ENCODE peak calls at places on chromosomes 16 and 17, in eight cellular contexts. I is dorsolateral prefrontal cortex, S is psoas muscle, F is left ventricle myocardium inferior, X is neural progenitor cell, Z is esophagus squamous epithelium, V is tibial nerve, H is heart right ventricle. D is an unnamed sample.

GRCh38 chr17:74903034-74903433 is 9.6 kb upstream of the FADS6 start:
- DNase-seq in F (no peak), V (no peak), S (no peak), X (no peak), H (no peak), I (no peak), Z (no peak), D (no peak)

GRCh38 chr16:10428433-10429168 is 42.7 kb downstream of the ATF7IP2 start:
- DNase-seq in S (no peak), F (no peak), X (no peak), Z (no peak), V (no peak), H (no peak), I (no peak), D (no peak)

GRCh38 chr17:42559076-42559475 is 2.9 kb upstream of the COASY start:
- DNase-seq in S (no peak), F (no peak), H (no peak), Z (no peak), X (no peak), I (no peak), V (no peak), D (no peak)

GRCh38 chr17:82244413-82245140 is 15.7 kb downstream of the SLC16A3 start:
- DNase-seq in S (peak), V (no peak), F (no peak), I (peak), H (no peak), X (no peak), Z (no peak), D (no peak)

GRCh38 chr16:87854053-87854906 is 15.0 kb downstream of the SLC7A5 start:
- DNase-seq in V (no peak), X (no peak), Z (no peak), I (no peak), H (no peak), F (no peak), S (no peak), D (no peak)

GRCh38 chr17:9218068-9218635 is 196.8 kb downstream of the NTN1 start:
- DNase-seq in X (no peak), F (no peak), S (no peak), H (no peak), I (no peak), Z (no peak), V (no peak), D (no peak)

GRCh38 chr16:53773881-53774280 is 69.9 kb downstream of the FTO start:
- DNase-seq in X (no peak), I (no peak), F (no peak), H (no peak), V (no peak), Z (no peak), S (no peak), D (no peak)

GRCh38 chr16:25988089-25988488 is 296.3 kb downstream of the HS3ST4 start:
- DNase-seq in V (no peak), F (no peak), X (no peak), S (no peak), I (no peak), Z (no peak), H (no peak), D (no peak)

GRCh38 chr16:53257001-53257400 is 177.3 kb upstream of the RBL2 start:
- DNase-seq in F (no peak), X (no peak), V (no peak), Z (no peak), S (no peak), I (no peak), H (no peak), D (no peak)

GRCh38 chr16:53031323-53031942 is 21.3 kb downstream of the CHD9NB start:
- DNase-seq in I (no peak), Z (no peak), V (no peak), S (no peak), X (no peak), H (no peak), F (no peak), D (no peak)

GRCh38 chr16:2498531-2499253 is 15.1 kb upstream of the ATP6V0C start:
- DNase-seq in V (no peak), I (peak), X (no peak), H (peak), Z (no peak), S (no peak), F (peak), D (no peak)

GRCh38 chr17:75827291-75828050 is 16.7 kb downstream of the UNC13D start:
- DNase-seq in F (peak), I (peak), S (peak), X (peak), Z (no peak), V (peak), H (peak), D (no peak)

GRCh38 chr16:2468142-2468724 is 2.9 kb upstream of the NTN3 start:
- DNase-seq in H (no peak), X (peak), V (no peak), I (no peak), S (no peak), F (no peak), Z (no peak), D (no peak)

GRCh38 chr16:84302111-84302954 is 7.7 kb downstream of the WFDC1 start:
- DNase-seq in X (no peak), F (no peak), V (no peak), Z (no peak), I (no peak), S (no peak), H (no peak), D (no peak)

DNA sequence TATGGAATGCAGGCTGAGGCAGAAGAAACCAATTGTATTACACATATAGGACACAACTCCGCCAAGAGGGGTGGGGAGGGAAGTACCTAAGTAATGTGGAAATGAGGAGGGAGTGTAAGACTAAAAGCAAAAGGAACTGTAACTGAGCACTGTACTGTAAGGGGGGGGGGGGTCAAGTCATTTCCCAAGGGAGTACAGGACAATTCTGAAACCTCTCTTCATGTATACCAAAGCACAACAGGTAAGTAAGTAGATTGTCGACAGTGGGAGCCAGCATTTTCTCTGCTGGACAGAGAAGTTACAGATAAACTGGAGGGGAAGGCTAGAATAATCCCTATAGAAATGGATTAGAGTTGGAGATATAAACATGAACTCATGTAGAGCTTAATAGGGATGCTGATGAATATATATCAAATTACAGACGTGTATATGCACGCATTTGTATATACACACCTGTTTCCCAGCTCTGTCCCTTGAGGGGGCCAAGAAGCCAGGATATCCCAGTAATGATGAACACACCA is 6.4 kb downstream of the USP22 start:
- DNase-seq in S (no peak), V (no peak), Z (no peak), H (no peak), X (no peak), I (no peak), F (no peak), D (no peak)
- H3K27ac ChIP-seq in S (peak), V (peak), Z (no peak), H (no peak), X (no peak), I (no peak), F (peak), D (no peak)

GRCh38 chr16:14489460-14489859 is 140.6 kb downstream of the PARN start:
- DNase-seq in F (no peak), S (no peak), X (peak), H (no peak), I (no peak), V (no peak), Z (no peak), D (no peak)

GRCh38 chr16:14485811-14486519 is 144.1 kb downstream of the PARN start:
- DNase-seq in F (no peak), X (no peak), Z (no peak), V (no peak), S (no peak), H (no peak), I (no peak), D (no peak)

GRCh38 chr16:14485131-14485551 is 144.9 kb downstream of the PARN start:
- DNase-seq in F (no peak), Z (no peak), V (no peak), I (no peak), S (no peak), H (no peak), X (no peak), D (no peak)

GRCh38 chr16:14487579-14487978 is 142.5 kb downstream of the PARN start:
- DNase-seq in F (no peak), S (no peak), X (no peak), Z (no peak), I (no peak), H (no peak), V (no peak), D (no peak)

DNA sequence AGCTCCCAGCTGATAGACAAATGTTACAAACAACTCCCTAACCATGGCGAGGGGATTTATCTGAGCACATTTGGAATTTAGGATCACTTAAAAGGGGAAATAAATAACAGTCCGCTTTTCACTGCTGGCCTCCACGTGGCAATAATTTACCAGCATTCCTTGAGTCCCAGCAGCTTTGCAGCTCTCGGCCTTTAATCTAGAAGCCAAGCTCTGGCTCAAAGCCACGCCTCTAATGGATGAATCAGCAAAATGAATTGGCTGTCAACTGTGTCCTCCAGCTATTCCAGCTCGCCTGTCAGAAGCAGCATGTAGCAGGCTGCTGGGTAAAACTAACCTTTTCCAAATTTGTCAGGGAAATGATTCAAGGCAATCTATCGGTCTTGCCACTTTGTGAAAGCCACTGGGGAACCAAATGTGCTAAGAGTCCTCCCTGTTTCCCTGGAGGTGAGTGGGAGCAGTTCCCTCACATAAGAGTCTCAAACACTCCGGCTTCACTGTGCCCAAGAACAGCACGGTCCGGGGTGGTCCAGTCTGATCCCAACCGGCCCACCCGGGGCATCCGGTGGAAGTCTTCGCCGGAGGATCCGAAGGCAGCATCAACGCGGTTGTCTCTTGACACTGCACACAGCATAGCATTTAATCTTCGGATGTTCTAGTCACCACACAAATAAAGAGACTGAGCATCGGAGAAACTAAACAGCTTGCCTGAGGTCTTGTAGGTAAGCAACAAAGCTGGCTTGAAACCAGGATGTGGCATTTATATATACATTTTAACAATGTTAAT is 143.3 kb downstream of the PARN start:
- DNase-seq in Z (no peak), H (peak), F (peak), S (peak), V (peak), X (peak), I (peak), D (peak)
- H3K4me3 ChIP-seq in Z (peak), H (peak), F (peak), S (peak), V (peak), X (no peak), I (peak), D (peak)

GRCh38 chr16:49834496-49835009 is 21.4 kb downstream of the ZNF423 start:
- DNase-seq in H (peak), Z (no peak), V (no peak), I (no peak), X (peak), S (peak), F (peak), D (no peak)
- H3K27ac ChIP-seq in H (peak), Z (peak), V (peak), I (peak), X (no peak), S (peak), F (peak), D (peak)

GRCh38 chr17:80023261-80024205 is 12.1 kb downstream of the TBC1D16 start:
- DNase-seq in I (peak), H (peak), V (no peak), Z (no peak), S (no peak), X (peak), F (no peak), D (no peak)
- H3K4me3 ChIP-seq in I (peak), H (no peak), V (no peak), Z (no peak), S (peak), X (no peak), F (peak), D (peak)

DNA sequence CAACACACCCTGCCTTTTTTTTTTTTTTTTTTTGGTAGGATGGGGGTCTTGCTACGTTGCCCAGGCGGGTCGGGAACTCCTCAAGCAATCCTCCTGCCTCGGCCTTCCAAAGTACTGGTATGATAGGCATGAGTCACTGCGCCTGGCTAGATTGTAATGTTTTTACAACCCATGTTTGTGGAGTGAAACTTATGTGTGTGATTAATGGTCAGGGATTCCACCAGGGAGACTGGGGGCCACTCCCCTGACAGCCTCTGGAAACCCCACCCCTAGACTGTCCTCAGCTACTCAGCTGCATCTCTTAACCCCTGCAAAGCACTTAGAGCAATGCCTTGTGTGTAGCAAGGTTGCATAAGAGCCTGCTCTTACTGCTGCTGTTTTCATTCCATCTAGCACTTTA is 220.5 kb downstream of the PARN start:
- DNase-seq in V (peak), H (no peak), S (peak), F (no peak), X (no peak), Z (no peak), I (no peak), D (peak)
- H3K27ac ChIP-seq in V (no peak), H (no peak), S (no peak), F (no peak), X (no peak), Z (no peak), I (no peak), D (no peak)